ENCODE peak calls at places on chromosomes 12 and 14, in nine cellular contexts. One of them, this sample, is unnamed.

GRCh38 chr14:87407344-87407743 is 585.6 kb downstream of the GALC start:
- DNase-seq in fibroblast of villous mesenchyme: no peak
- DNase-seq in thoracic aorta: no peak
- DNase-seq in GM10248: no peak
- DNase-seq in cardiac fibroblast: no peak
- DNase-seq in fibroblast of lung: no peak
- DNase-seq in HFFc6: no peak
- DNase-seq in stomach: no peak
- DNase-seq in PC-9: no peak
- DNase-seq in this sample: no peak

GRCh38 chr12:53990311-53991076 is 5.5 kb downstream of the HOXC10 start:
- DNase-seq in fibroblast of villous mesenchyme: no peak
- DNase-seq in thoracic aorta: no peak
- DNase-seq in GM10248: no peak
- DNase-seq in cardiac fibroblast: no peak
- DNase-seq in fibroblast of lung: no peak
- DNase-seq in HFFc6: no peak
- DNase-seq in stomach: no peak
- DNase-seq in PC-9: no peak
- DNase-seq in this sample: no peak

GRCh38 chr14:46368275-46368674 is 283.3 kb downstream of the RPL10L start:
- DNase-seq in fibroblast of villous mesenchyme: no peak
- DNase-seq in thoracic aorta: no peak
- DNase-seq in GM10248: no peak
- DNase-seq in cardiac fibroblast: no peak
- DNase-seq in fibroblast of lung: no peak
- DNase-seq in HFFc6: no peak
- DNase-seq in stomach: no peak
- DNase-seq in PC-9: no peak
- DNase-seq in this sample: no peak

GRCh38 chr12:46372131-46372851 is at the start of gene SLC38A2:
- DNase-seq in fibroblast of villous mesenchyme: peak
- DNase-seq in thoracic aorta: peak
- DNase-seq in GM10248: peak
- DNase-seq in cardiac fibroblast: peak
- DNase-seq in fibroblast of lung: peak
- DNase-seq in HFFc6: peak
- DNase-seq in stomach: peak
- DNase-seq in PC-9: peak
- DNase-seq in this sample: peak

GRCh38 chr14:75128596-75128990 is 1.7 kb upstream of the NEK9 start:
- DNase-seq in fibroblast of villous mesenchyme: no peak
- DNase-seq in thoracic aorta: no peak
- DNase-seq in GM10248: no peak
- DNase-seq in cardiac fibroblast: no peak
- DNase-seq in fibroblast of lung: no peak
- DNase-seq in HFFc6: no peak
- DNase-seq in stomach: no peak
- DNase-seq in PC-9: no peak
- DNase-seq in this sample: no peak

GRCh38 chr12:106081606-106082005 is 57.1 kb downstream of the NUAK1 start:
- DNase-seq in fibroblast of villous mesenchyme: peak
- DNase-seq in thoracic aorta: no peak
- DNase-seq in GM10248: no peak
- DNase-seq in cardiac fibroblast: no peak
- DNase-seq in fibroblast of lung: no peak
- DNase-seq in HFFc6: peak
- DNase-seq in stomach: no peak
- DNase-seq in PC-9: no peak
- DNase-seq in this sample: no peak

GRCh38 chr14:79056879-79057278 is 886.7 kb downstream of the NRXN3 start:
- DNase-seq in fibroblast of villous mesenchyme: peak
- DNase-seq in thoracic aorta: no peak
- DNase-seq in GM10248: no peak
- DNase-seq in cardiac fibroblast: peak
- DNase-seq in fibroblast of lung: peak
- DNase-seq in HFFc6: peak
- DNase-seq in stomach: no peak
- DNase-seq in PC-9: no peak
- DNase-seq in this sample: no peak

GRCh38 chr14:51328942-51329350 is 88.9 kb downstream of the TMX1 start:
- DNase-seq in fibroblast of villous mesenchyme: peak
- DNase-seq in thoracic aorta: no peak
- DNase-seq in GM10248: no peak
- DNase-seq in cardiac fibroblast: peak
- DNase-seq in fibroblast of lung: peak
- DNase-seq in HFFc6: no peak
- DNase-seq in stomach: no peak
- DNase-seq in PC-9: no peak
- DNase-seq in this sample: no peak

GRCh38 chr12:122126713-122127597 is 47.1 kb downstream of the IL31 start:
- DNase-seq in fibroblast of villous mesenchyme: no peak
- DNase-seq in thoracic aorta: no peak
- DNase-seq in GM10248: no peak
- DNase-seq in cardiac fibroblast: no peak
- DNase-seq in fibroblast of lung: no peak
- DNase-seq in HFFc6: no peak
- DNase-seq in stomach: peak
- DNase-seq in PC-9: no peak
- DNase-seq in this sample: no peak

GRCh38 chr12:67925551-67925950 is 63.7 kb upstream of the IFNG-AS1 start:
- DNase-seq in fibroblast of villous mesenchyme: peak
- DNase-seq in thoracic aorta: no peak
- DNase-seq in GM10248: no peak
- DNase-seq in cardiac fibroblast: no peak
- DNase-seq in fibroblast of lung: no peak
- DNase-seq in HFFc6: peak
- DNase-seq in stomach: no peak
- DNase-seq in PC-9: peak
- DNase-seq in this sample: no peak

GRCh38 chr12:109065853-109066193 is 13.4 kb downstream of the USP30 start:
- DNase-seq in fibroblast of villous mesenchyme: no peak
- DNase-seq in thoracic aorta: no peak
- DNase-seq in GM10248: no peak
- DNase-seq in cardiac fibroblast: no peak
- DNase-seq in fibroblast of lung: no peak
- DNase-seq in HFFc6: no peak
- DNase-seq in stomach: no peak
- DNase-seq in PC-9: no peak
- DNase-seq in this sample: no peak

GRCh38 chr12:109125791-109126190 is 9.4 kb downstream of the ACACB start:
- DNase-seq in fibroblast of villous mesenchyme: no peak
- DNase-seq in thoracic aorta: no peak
- DNase-seq in GM10248: no peak
- DNase-seq in cardiac fibroblast: no peak
- DNase-seq in fibroblast of lung: no peak
- DNase-seq in HFFc6: no peak
- DNase-seq in stomach: no peak
- DNase-seq in PC-9: no peak
- DNase-seq in this sample: no peak

GRCh38 chr14:58428011-58428807 is 690 bp downstream of the KIAA0586 start:
- DNase-seq in fibroblast of villous mesenchyme: peak
- DNase-seq in thoracic aorta: no peak
- DNase-seq in GM10248: no peak
- DNase-seq in cardiac fibroblast: peak
- DNase-seq in fibroblast of lung: peak
- DNase-seq in HFFc6: peak
- DNase-seq in stomach: no peak
- DNase-seq in PC-9: peak
- DNase-seq in this sample: peak

GRCh38 chr14:37196604-37197420 is 925 bp upstream of the MIPOL1 start:
- DNase-seq in fibroblast of villous mesenchyme: no peak
- DNase-seq in thoracic aorta: no peak
- DNase-seq in GM10248: no peak
- DNase-seq in cardiac fibroblast: no peak
- DNase-seq in fibroblast of lung: no peak
- DNase-seq in HFFc6: no peak
- DNase-seq in stomach: no peak
- DNase-seq in PC-9: no peak
- DNase-seq in this sample: no peak

GRCh38 chr14:95339301-95339865 is 19.7 kb upstream of the CLMN start:
- DNase-seq in fibroblast of villous mesenchyme: no peak
- DNase-seq in thoracic aorta: no peak
- DNase-seq in GM10248: no peak
- DNase-seq in cardiac fibroblast: no peak
- DNase-seq in fibroblast of lung: no peak
- DNase-seq in HFFc6: no peak
- DNase-seq in stomach: peak
- DNase-seq in PC-9: no peak
- DNase-seq in this sample: no peak

GRCh38 chr14:41718477-41719166 is 111.9 kb downstream of the LRFN5 start:
- DNase-seq in fibroblast of villous mesenchyme: no peak
- DNase-seq in thoracic aorta: no peak
- DNase-seq in GM10248: no peak
- DNase-seq in cardiac fibroblast: no peak
- DNase-seq in fibroblast of lung: no peak
- DNase-seq in HFFc6: no peak
- DNase-seq in stomach: no peak
- DNase-seq in PC-9: no peak
- DNase-seq in this sample: no peak

GRCh38 chr14:59600211-59600945 is 23.8 kb upstream of the CCDC175 start:
- DNase-seq in fibroblast of villous mesenchyme: no peak
- DNase-seq in thoracic aorta: no peak
- DNase-seq in GM10248: no peak
- DNase-seq in cardiac fibroblast: no peak
- DNase-seq in fibroblast of lung: no peak
- DNase-seq in HFFc6: no peak
- DNase-seq in stomach: no peak
- DNase-seq in PC-9: no peak
- DNase-seq in this sample: no peak

GRCh38 chr12:2011641-2012607 is 7.7 kb upstream of the DCP1B start:
- DNase-seq in fibroblast of villous mesenchyme: peak
- DNase-seq in thoracic aorta: no peak
- DNase-seq in GM10248: no peak
- DNase-seq in cardiac fibroblast: no peak
- DNase-seq in fibroblast of lung: no peak
- DNase-seq in HFFc6: no peak
- DNase-seq in stomach: no peak
- DNase-seq in PC-9: peak
- DNase-seq in this sample: no peak

GRCh38 chr12:120125792-120126634 is 9.5 kb upstream of the RAB35 start:
- DNase-seq in fibroblast of villous mesenchyme: peak
- DNase-seq in thoracic aorta: no peak
- DNase-seq in GM10248: no peak
- DNase-seq in cardiac fibroblast: peak
- DNase-seq in fibroblast of lung: no peak
- DNase-seq in HFFc6: peak
- DNase-seq in stomach: no peak
- DNase-seq in PC-9: no peak
- DNase-seq in this sample: peak

GRCh38 chr14:76647699-76648298 is 113.5 kb upstream of the VASH1 start:
- DNase-seq in fibroblast of villous mesenchyme: peak
- DNase-seq in thoracic aorta: no peak
- DNase-seq in GM10248: peak
- DNase-seq in cardiac fibroblast: peak
- DNase-seq in fibroblast of lung: peak
- DNase-seq in HFFc6: peak
- DNase-seq in stomach: no peak
- DNase-seq in PC-9: peak
- DNase-seq in this sample: peak
- TF ChIP-seq CTCF in fibroblast of villous mesenchyme: peak
- TF ChIP-seq CTCF in thoracic aorta: peak
- TF ChIP-seq CTCF in GM10248: peak
- TF ChIP-seq CTCF in cardiac fibroblast: peak
- TF ChIP-seq CTCF in fibroblast of lung: peak
- TF ChIP-seq CTCF in HFFc6: peak
- TF ChIP-seq CTCF in stomach: no peak
- TF ChIP-seq CTCF in PC-9: peak
- TF ChIP-seq CTCF in this sample: peak

GRCh38 chr14:35963209-35963608 is 137.1 kb downstream of the BRMS1L start:
- DNase-seq in fibroblast of villous mesenchyme: no peak
- DNase-seq in thoracic aorta: no peak
- DNase-seq in GM10248: no peak
- DNase-seq in cardiac fibroblast: peak
- DNase-seq in fibroblast of lung: no peak
- DNase-seq in HFFc6: no peak
- DNase-seq in stomach: no peak
- DNase-seq in PC-9: no peak
- DNase-seq in this sample: no peak
- TF ChIP-seq CTCF in fibroblast of villous mesenchyme: no peak
- TF ChIP-seq CTCF in thoracic aorta: no peak
- TF ChIP-seq CTCF in GM10248: peak
- TF ChIP-seq CTCF in cardiac fibroblast: no peak
- TF ChIP-seq CTCF in fibroblast of lung: no peak
- TF ChIP-seq CTCF in HFFc6: peak
- TF ChIP-seq CTCF in stomach: no peak
- TF ChIP-seq CTCF in PC-9: peak
- TF ChIP-seq CTCF in this sample: no peak

GRCh38 chr14:102509744-102510615 is at the start of gene ANKRD9:
- DNase-seq in fibroblast of villous mesenchyme: peak
- DNase-seq in thoracic aorta: peak
- DNase-seq in GM10248: peak
- DNase-seq in cardiac fibroblast: peak
- DNase-seq in fibroblast of lung: peak
- DNase-seq in HFFc6: peak
- DNase-seq in stomach: peak
- DNase-seq in PC-9: peak
- DNase-seq in this sample: peak
- TF ChIP-seq CTCF in fibroblast of villous mesenchyme: no peak
- TF ChIP-seq CTCF in thoracic aorta: no peak
- TF ChIP-seq CTCF in GM10248: no peak
- TF ChIP-seq CTCF in cardiac fibroblast: no peak
- TF ChIP-seq CTCF in fibroblast of lung: no peak
- TF ChIP-seq CTCF in HFFc6: peak
- TF ChIP-seq CTCF in stomach: no peak
- TF ChIP-seq CTCF in PC-9: no peak
- TF ChIP-seq CTCF in this sample: no peak

GRCh38 chr12:131104464-131105350 is 151.0 kb downstream of the ADGRD1 start:
- DNase-seq in fibroblast of villous mesenchyme: peak
- DNase-seq in thoracic aorta: peak
- DNase-seq in GM10248: peak
- DNase-seq in cardiac fibroblast: peak
- DNase-seq in fibroblast of lung: peak
- DNase-seq in HFFc6: peak
- DNase-seq in stomach: peak
- DNase-seq in PC-9: no peak
- DNase-seq in this sample: peak

GRCh38 chr12:131102493-131102931 is 148.8 kb downstream of the ADGRD1 start:
- DNase-seq in fibroblast of villous mesenchyme: no peak
- DNase-seq in thoracic aorta: no peak
- DNase-seq in GM10248: no peak
- DNase-seq in cardiac fibroblast: no peak
- DNase-seq in fibroblast of lung: no peak
- DNase-seq in HFFc6: no peak
- DNase-seq in stomach: peak
- DNase-seq in PC-9: no peak
- DNase-seq in this sample: no peak

GRCh38 chr12:131101703-131102492 is 148.2 kb downstream of the ADGRD1 start:
- DNase-seq in fibroblast of villous mesenchyme: no peak
- DNase-seq in thoracic aorta: no peak
- DNase-seq in GM10248: peak
- DNase-seq in cardiac fibroblast: no peak
- DNase-seq in fibroblast of lung: no peak
- DNase-seq in HFFc6: no peak
- DNase-seq in stomach: no peak
- DNase-seq in PC-9: no peak
- DNase-seq in this sample: no peak

GRCh38 chr12:131103614-131104463 is 150.1 kb downstream of the ADGRD1 start:
- DNase-seq in fibroblast of villous mesenchyme: no peak
- DNase-seq in thoracic aorta: no peak
- DNase-seq in GM10248: no peak
- DNase-seq in cardiac fibroblast: no peak
- DNase-seq in fibroblast of lung: no peak
- DNase-seq in HFFc6: no peak
- DNase-seq in stomach: peak
- DNase-seq in PC-9: no peak
- DNase-seq in this sample: no peak

GRCh38 chr12:131102991-131103609 is 149.4 kb downstream of the ADGRD1 start:
- DNase-seq in fibroblast of villous mesenchyme: no peak
- DNase-seq in thoracic aorta: no peak
- DNase-seq in GM10248: no peak
- DNase-seq in cardiac fibroblast: no peak
- DNase-seq in fibroblast of lung: no peak
- DNase-seq in HFFc6: no peak
- DNase-seq in stomach: peak
- DNase-seq in PC-9: no peak
- DNase-seq in this sample: no peak
- TF ChIP-seq CTCF in fibroblast of villous mesenchyme: no peak
- TF ChIP-seq CTCF in thoracic aorta: no peak
- TF ChIP-seq CTCF in GM10248: no peak
- TF ChIP-seq CTCF in cardiac fibroblast: no peak
- TF ChIP-seq CTCF in fibroblast of lung: no peak
- TF ChIP-seq CTCF in HFFc6: no peak
- TF ChIP-seq CTCF in stomach: no peak
- TF ChIP-seq CTCF in PC-9: no peak
- TF ChIP-seq CTCF in this sample: no peak

This sample was measured in activated CD8-positive, alpha-beta T cell treated with anti-CD3 and anti-CD28 coated beads for 36 hours.